ENCODE peak calls at places on chromosomes 6 and 20, in seven cellular contexts. R is PC-3; Z is stimulated activated CD4-positive, alpha-beta T cell treated with anti-CD3 and anti-CD28 coated beads, TNF-alpha, amount 100 ng/mL, for 24 hours; D is prostate gland; Q is WTC11; B is globus pallidus; C is activated CD8-positive, alpha-beta memory T cell treated with anti-CD3 and anti-CD28 coated beads, Interleukin-2, amount 50 U/mL, for 4 hours. J is an unnamed sample.

GRCh38 chr6:70527071-70527737 is 39.5 kb upstream of the SDHAF4 start:
- DNase-seq in R (peak; percentile 45), C (no peak), D (no peak), B (no peak), Z (no peak), Q (no peak), J (no peak)

GRCh38 chr20:50546729-50547314 is 36.6 kb downstream of the PTPN1 start:
- DNase-seq in B (peak; percentile 25), C (no peak), R (no peak), Q (no peak), Z (no peak), D (no peak), J (no peak)

GRCh38 chr6:142300758-142301251 is 1.0 kb upstream of the ADGRG6 start:
- DNase-seq in Q (no peak), D (peak; percentile 29), B (no peak), C (no peak), R (peak; percentile 94), Z (no peak), J (no peak)

GRCh38 chr20:19073584-19074198 is 138.8 kb upstream of the SLC24A3 start:
- DNase-seq in B (no peak), R (peak; percentile 20), C (no peak), Z (no peak), D (no peak), Q (peak; percentile 57), J (no peak)

GRCh38 chr6:34324738-34325444 is 67.6 kb downstream of the NUDT3 start:
- DNase-seq in D (peak; percentile 13), R (no peak), Z (no peak), Q (no peak), C (no peak), B (no peak), J (no peak)

GRCh38 chr6:43807228-43808061 is 37.4 kb downstream of the VEGFA start:
- DNase-seq in Z (no peak), C (no peak), R (no peak), Q (no peak), D (no peak), B (no peak), J (no peak)

GRCh38 chr6:36682328-36683144 is 4.0 kb downstream of the CDKN1A start:
- DNase-seq in B (no peak), Z (peak; percentile 17), Q (no peak), R (peak; percentile 88), C (peak; percentile 37), D (peak; percentile 87), J (no peak)

GRCh38 chr6:139679516-139680179 is 305.2 kb upstream of the CITED2 start:
- DNase-seq in R (peak; percentile 66), D (no peak), Q (no peak), C (no peak), B (no peak), Z (no peak), J (no peak)

GRCh38 chr6:168999392-168999791 is 254.3 kb downstream of the THBS2 start:
- DNase-seq in Z (no peak), D (no peak), Q (no peak), C (no peak), R (peak; percentile 5), B (no peak), J (no peak)

GRCh38 chr6:131779304-131779703 is 28.5 kb upstream of the ENPP1 start:
- DNase-seq in R (no peak), Q (no peak), D (no peak), Z (no peak), B (no peak), C (no peak), J (no peak)

GRCh38 chr6:148221580-148221979 is 121.1 kb upstream of the SASH1 start:
- DNase-seq in D (no peak), B (peak; percentile 13), R (peak; percentile 4), Z (no peak), C (no peak), Q (no peak), J (no peak)

GRCh38 chr6:139743629-139744028 is 369.2 kb upstream of the CITED2 start:
- DNase-seq in C (no peak), Q (no peak), B (no peak), R (peak; percentile 88), D (no peak), Z (no peak), J (no peak)

GRCh38 chr6:158854214-158855101 is 35.3 kb upstream of the EZR start:
- DNase-seq in B (no peak), Q (peak; percentile 52), Z (no peak), C (no peak), D (no peak), R (peak; percentile 44), J (no peak)

GRCh38 chr6:114690625-114691024 is 347.8 kb upstream of the HS3ST5 start:
- DNase-seq in Z (no peak), B (no peak), D (no peak), C (no peak), R (no peak), Q (peak; percentile 17), J (no peak)

GRCh38 chr6:33192671-33193602 is 670 bp upstream of the COL11A2 start:
- DNase-seq in D (no peak), B (peak; percentile 85), Q (peak; percentile 41), R (no peak), C (peak; percentile 47), Z (no peak), J (no peak)

GRCh38 chr6:40930555-40930954 is 108.5 kb downstream of the UNC5CL start:
- DNase-seq in B (no peak), D (no peak), Z (no peak), C (no peak), R (no peak), Q (no peak), J (no peak)

GRCh38 chr6:10658910-10659696 is 35.3 kb downstream of the C6orf52 start:
- DNase-seq in C (no peak), D (no peak), R (no peak), Q (no peak), Z (no peak), B (no peak), J (no peak)

GRCh38 chr6:117483645-117484016 is 1.2 kb downstream of the DCBLD1 start:
- DNase-seq in B (no peak), Z (no peak), C (no peak), R (peak; percentile 32), Q (no peak), D (no peak), J (no peak)

GRCh38 chr6:141421378-141421777 is 711.3 kb upstream of the GJE1 start:
- DNase-seq in D (no peak), C (no peak), Z (no peak), R (peak; percentile 82), Q (no peak), B (no peak), J (no peak)

GRCh38 chr6:1477432-1478090 is 88.2 kb downstream of the FOXF2 start:
- DNase-seq in D (no peak), B (no peak), Q (no peak), R (peak; percentile 80), Z (no peak), C (no peak), J (no peak)

GRCh38 chr6:80477591-80478370 is 371.3 kb downstream of the BCKDHB start:
- DNase-seq in Z (no peak), Q (no peak), C (no peak), R (no peak), D (no peak), B (no peak), J (no peak)

GRCh38 chr6:142861711-142862110 is 83.3 kb downstream of the HIVEP2 start:
- DNase-seq in Z (no peak), R (no peak), B (no peak), Q (no peak), C (no peak), D (no peak), J (no peak)

GRCh38 chr6:161379828-161380598 is 106.2 kb upstream of the AGPAT4 start:
- DNase-seq in R (no peak), D (no peak), Q (no peak), B (no peak), Z (no peak), C (no peak), J (no peak)

GRCh38 chr6:155327326-155328073 is 13.2 kb upstream of the TFB1M start:
- DNase-seq in C (peak; percentile 66), R (peak; percentile 65), D (peak; percentile 24), B (peak; percentile 68), Q (peak; percentile 48), Z (peak; percentile 50), J (peak; percentile 66)

GRCh38 chr6:6916598-6916997 is 191.2 kb upstream of the RREB1 start:
- DNase-seq in C (no peak), Q (no peak), D (no peak), R (no peak), Z (no peak), B (no peak), J (no peak)

J was measured in natural killer cell treated with Interleukin-12 subunit alpha and Interleukin-12 subunit beta and Interleukin-15 and Interleukin-18, amount 100 ng/mL, for 72 hours.